ENCODE peak calls at places on chromosomes 16 and 17, in six cellular contexts. Q is cardiac muscle cell, U is tibial nerve, G is fibroblast of lung, F is heart left ventricle, C is colonic mucosa. O is an unnamed sample.

GRCh38 chr17:72388765-72389473 is 268.1 kb downstream of the SOX9 start:
- DNase-seq in Q (no peak), U (no peak), G (peak; percentile 33), F (no peak), C (no peak), O (no peak)

GRCh38 chr17:44906010-44906646 is 6.9 kb upstream of the EFTUD2 start:
- DNase-seq in Q (no peak), U (no peak), G (peak; percentile 94), F (no peak), C (no peak), O (peak; percentile 94)

GRCh38 chr16:50272687-50273381 is 6.5 kb downstream of the ADCY7 start:
- DNase-seq in Q (no peak), U (no peak), G (no peak), F (no peak), C (no peak), O (no peak)

GRCh38 chr16:38941-39892 is 14.2 kb downstream of the POLR3K start:
- DNase-seq in Q (no peak), U (no peak), G (no peak), F (no peak), C (peak; percentile 81), O (no peak)

GRCh38 chr17:9239260-9239820 is 218.0 kb downstream of the NTN1 start:
- DNase-seq in Q (no peak), U (no peak), G (no peak), F (peak; percentile 47), C (peak; percentile 45), O (no peak)

GRCh38 chr17:55318715-55319487 is 54.1 kb downstream of the HLF start:
- DNase-seq in Q (no peak), U (no peak), G (no peak), F (no peak), C (no peak), O (no peak)

GRCh38 chr16:68396481-68396880 is 51.8 kb downstream of the SMPD3 start:
- DNase-seq in Q (peak; percentile 34), U (no peak), G (peak; percentile 51), F (no peak), C (peak; percentile 70), O (peak; percentile 23)

GRCh38 chr16:49542391-49542891 is 168.8 kb downstream of the C16orf78 start:
- DNase-seq in Q (no peak), U (no peak), G (no peak), F (no peak), C (no peak), O (no peak)

GRCh38 chr17:81387235-81388060 is 7.8 kb upstream of the BAHCC1 start:
- DNase-seq in Q (peak; percentile 71), U (no peak), G (peak; percentile 71), F (peak; percentile 76), C (peak; percentile 64), O (peak; percentile 34)

GRCh38 chr16:15830832-15831451 is 25.9 kb downstream of the MYH11 start:
- DNase-seq in Q (no peak), U (no peak), G (no peak), F (no peak), C (no peak), O (no peak)

GRCh38 chr16:85735225-85735722 is 15.6 kb downstream of the C16orf74 start:
- DNase-seq in Q (no peak), U (no peak), G (no peak), F (no peak), C (no peak), O (no peak)

GRCh38 chr17:8185580-8186445 is 4.2 kb downstream of the BORCS6 start:
- DNase-seq in Q (peak; percentile 81), U (peak; percentile 97), G (peak; percentile 70), F (peak; percentile 85), C (peak; percentile 94), O (no peak)

GRCh38 chr17:57726838-57727237 is 18.3 kb downstream of the CCDC182 start:
- DNase-seq in Q (no peak), U (no peak), G (no peak), F (no peak), C (no peak), O (no peak)

GRCh38 chr16:70476272-70477020 is 22.1 kb downstream of the FCSK start:
- DNase-seq in Q (no peak), U (no peak), G (peak; percentile 81), F (no peak), C (no peak), O (peak; percentile 81)

GRCh38 chr16:31213342-31213741 is 577 bp upstream of the TRIM72 start:
- DNase-seq in Q (no peak), U (no peak), G (no peak), F (no peak), C (no peak), O (no peak)

GRCh38 chr16:638836-639235 is 2.7 kb upstream of the METTL26 start:
- DNase-seq in Q (no peak), U (no peak), G (no peak), F (no peak), C (no peak), O (no peak)

GRCh38 chr17:56833023-56833811 is 503 bp downstream of the C17orf67 start:
- DNase-seq in Q (peak; percentile 82), U (peak; percentile 30), G (peak; percentile 50), F (peak; percentile 51), C (peak; percentile 71), O (peak; percentile 39)

GRCh38 chr17:44004077-44004760 is at the start of gene NAGS:
- DNase-seq in Q (peak; percentile 35), U (no peak), G (peak; percentile 49), F (no peak), C (peak; percentile 29), O (no peak)

GRCh38 chr17:58084317-58084981 is 1.2 kb downstream of the DYNLL2 start:
- DNase-seq in Q (peak; percentile 52), U (peak; percentile 17), G (peak; percentile 14), F (peak; percentile 51), C (peak; percentile 63), O (no peak)

GRCh38 chr17:16100737-16101400 is 101.2 kb downstream of the TTC19 start:
- DNase-seq in Q (no peak), U (no peak), G (peak; percentile 17), F (no peak), C (no peak), O (no peak)

GRCh38 chr17:81400154-81400938 is 5.1 kb downstream of the BAHCC1 start:
- DNase-seq in Q (peak; percentile 59), U (no peak), G (peak; percentile 69), F (peak; percentile 71), C (peak; percentile 61), O (peak; percentile 53)

GRCh38 chr16:78895661-78896060 is 704.9 kb downstream of the MAF start:
- DNase-seq in Q (no peak), U (no peak), G (no peak), F (no peak), C (no peak), O (no peak)

GRCh38 chr16:68146583-68146982 is 61.4 kb downstream of the NFATC3 start:
- DNase-seq in Q (peak; percentile 59), U (no peak), G (peak; percentile 67), F (no peak), C (no peak), O (peak; percentile 5)

GRCh38 chr17:68403122-68403521 is 54.2 kb downstream of the WIPI1 start:
- DNase-seq in Q (no peak), U (no peak), G (no peak), F (no peak), C (no peak), O (no peak)

GRCh38 chr17:69672924-69673323 is 258.4 kb downstream of the MAP2K6 start:
- DNase-seq in Q (no peak), U (no peak), G (peak; percentile 62), F (no peak), C (no peak), O (peak; percentile 97)

GRCh38 chr17:31561469-31562412 is 170.3 kb downstream of the RAB11FIP4 start:
- DNase-seq in Q (no peak), U (no peak), G (peak; percentile 52), F (no peak), C (peak; percentile 60), O (peak; percentile 75)

GRCh38 chr16:53091508-53092211 is 36.9 kb downstream of the CHD9 start:
- DNase-seq in Q (peak; percentile 23), U (peak; percentile 60), G (peak; percentile 95), F (peak; percentile 85), C (peak; percentile 55), O (peak; percentile 92)

GRCh38 chr17:19024101-19025078 is 19.8 kb upstream of the FAM83G start:
- DNase-seq in Q (no peak), U (no peak), G (no peak), F (peak; percentile 20), C (no peak), O (no peak)

GRCh38 chr17:21573961-21574610 is 118.2 kb upstream of the KCNJ18 start:
- DNase-seq in Q (no peak), U (peak; percentile 26), G (peak; percentile 85), F (peak; percentile 85), C (peak; percentile 54), O (no peak)

GRCh38 chr16:67847064-67847861 is at the start of gene CENPT:
- DNase-seq in Q (peak; percentile 35), U (no peak), G (no peak), F (peak; percentile 79), C (peak; percentile 44), O (peak; percentile 81)

GRCh38 chr16:52016387-52016786 is 530.6 kb downstream of the TOX3 start:
- DNase-seq in Q (no peak), U (no peak), G (no peak), F (no peak), C (no peak), O (no peak)

GRCh38 chr17:19242323-19242722 is 5.2 kb downstream of the EPN2 start:
- DNase-seq in Q (no peak), U (no peak), G (no peak), F (no peak), C (no peak), O (no peak)

DNA sequence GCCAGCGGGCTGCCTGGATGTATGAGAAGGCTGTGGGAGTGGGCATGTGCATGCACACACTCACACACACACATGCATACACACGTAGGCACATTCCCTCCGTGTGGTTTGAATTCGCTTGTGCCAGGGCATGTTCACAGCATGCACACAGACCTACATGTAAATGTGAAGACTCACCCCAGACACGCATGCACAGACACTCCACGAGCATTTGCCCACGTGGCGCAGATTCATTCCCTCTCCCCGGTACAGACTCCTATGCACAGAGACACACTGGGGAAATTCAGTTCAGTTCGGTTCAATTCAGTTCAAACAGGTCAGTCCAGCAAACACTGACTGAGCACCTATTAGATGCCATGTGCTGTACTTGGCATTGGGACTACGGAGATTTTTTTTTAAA is 145.3 kb downstream of the MRM1 start:
- DNase-seq in Q (no peak), U (no peak), G (no peak), F (no peak), C (no peak), O (no peak)
- H3K27me3 ChIP-seq in Q (no peaks in the 10 kb centered on the region), U (no peaks in the 10 kb centered on the region), G (no peaks in the 10 kb centered on the region), F (peaks cover 30% of the 10 kb centered on the region), C (no peaks in the 10 kb centered on the region), O (peaks cover 11% of the 10 kb centered on the region)

GRCh38 chr16:27168790-27169189 is 34.5 kb upstream of the KDM8 start:
- DNase-seq in Q (no peak), U (no peak), G (no peak), F (no peak), C (no peak), O (no peak)
- H3K4me1 ChIP-seq in Q (no peaks in the 10 kb centered on the region), U (peaks cover 2% of the 10 kb centered on the region), G (no peaks in the 10 kb centered on the region), F (no peaks in the 10 kb centered on the region), C (no peaks in the 10 kb centered on the region), O (no peaks in the 10 kb centered on the region)

GRCh38 chr17:35371934-35372333 is 1.5 kb downstream of the SLFN11 start:
- DNase-seq in Q (no peak), U (no peak), G (no peak), F (no peak), C (no peak), O (no peak)
- H3K27me3 ChIP-seq in Q (peaks cover 96% of the 10 kb centered on the region), U (no peaks in the 10 kb centered on the region), G (no peaks in the 10 kb centered on the region), F (no peaks in the 10 kb centered on the region), C (peaks cover 9% of the 10 kb centered on the region), O (peaks cover 25% of the 10 kb centered on the region)

GRCh38 chr17:63277629-63278028 is 168.5 kb downstream of the CYB561 start:
- DNase-seq in Q (no peak), U (no peak), G (peak; percentile 54), F (no peak), C (no peak), O (no peak)
- H3K4me1 ChIP-seq in Q (peaks cover 16% of the 10 kb centered on the region), U (no peaks in the 10 kb centered on the region), G (peaks cover 24% of the 10 kb centered on the region), F (no peaks in the 10 kb centered on the region), C (no peaks in the 10 kb centered on the region), O (peaks cover 49% of the 10 kb centered on the region)

O was measured in astrocyte.